ENCODE peak calls at places on chromosome 2, in seven cellular contexts. S, D, Y, N, R, G and B are unnamed samples.

GRCh38 chr2:223950448-223951347 is 5.6 kb upstream of the WDFY1 start:
- DNase-seq in D (no peak), N (no peak), Y (no peak), G (no peak), R (no peak), S (no peak), B (no peak)

GRCh38 chr2:237213325-237214040 is 127.8 kb downstream of the COPS8 start:
- DNase-seq in N (peak), D (no peak), G (no peak), S (peak), R (peak), Y (no peak), B (no peak)

GRCh38 chr2:182852090-182852489 is 14.3 kb downstream of the FRZB start:
- DNase-seq in D (no peak), S (no peak), R (no peak), N (no peak), Y (peak), G (peak), B (no peak)

GRCh38 chr2:42927334-42928160 is 135.2 kb upstream of the HAAO start:
- DNase-seq in S (peak), R (no peak), N (no peak), Y (no peak), G (peak), D (no peak), B (no peak)

GRCh38 chr2:217254111-217254510 is 394.2 kb upstream of the TNP1 start:
- DNase-seq in N (no peak), Y (no peak), S (no peak), R (no peak), G (no peak), D (no peak), B (no peak)

GRCh38 chr2:152384992-152385391 is 50.0 kb downstream of the FMNL2 start:
- DNase-seq in G (no peak), D (no peak), R (no peak), Y (no peak), S (no peak), N (no peak), B (no peak)

GRCh38 chr2:225735844-225736243 is 336.3 kb downstream of the NYAP2 start:
- DNase-seq in D (no peak), Y (no peak), S (no peak), N (no peak), G (no peak), R (no peak), B (no peak)

GRCh38 chr2:155377178-155377780 is 678.8 kb downstream of the KCNJ3 start:
- DNase-seq in N (no peak), S (no peak), R (no peak), Y (no peak), G (peak), D (no peak), B (no peak)

GRCh38 chr2:29810956-29811355 is 110.4 kb downstream of the ALK start:
- DNase-seq in D (no peak), Y (no peak), S (no peak), G (no peak), N (no peak), R (no peak), B (no peak)

GRCh38 chr2:122491011-122491410 is 735.6 kb downstream of the TSN start:
- DNase-seq in D (no peak), N (no peak), G (no peak), S (no peak), Y (no peak), R (no peak), B (no peak)

GRCh38 chr2:189104926-189105325 is 74.6 kb downstream of the COL5A2 start:
- DNase-seq in R (no peak), N (no peak), S (no peak), G (no peak), Y (no peak), D (no peak), B (no peak)

GRCh38 chr2:169002151-169002738 is 28.9 kb downstream of the ABCB11 start:
- DNase-seq in S (no peak), G (no peak), R (no peak), D (no peak), Y (no peak), N (no peak), B (no peak)

GRCh38 chr2:162257416-162257815 is 14.2 kb upstream of the FAP start:
- DNase-seq in D (no peak), Y (no peak), R (no peak), G (no peak), N (no peak), S (no peak), B (no peak)

GRCh38 chr2:4502230-4502843 is 799.0 kb downstream of the DCDC2C start:
- DNase-seq in S (no peak), D (no peak), Y (no peak), G (no peak), N (no peak), R (no peak), B (no peak)

GRCh38 chr2:54809814-54810213 is 86.4 kb downstream of the EML6 start:
- DNase-seq in G (no peak), S (no peak), R (no peak), Y (no peak), D (no peak), N (no peak), B (no peak)

GRCh38 chr2:168456526-168457176 is 579 bp downstream of the CERS6 start:
- DNase-seq in D (peak), G (peak), N (no peak), R (peak), S (peak), Y (peak), B (no peak)

GRCh38 chr2:98128556-98129109 is 41.7 kb downstream of the VWA3B start:
- DNase-seq in G (no peak), Y (no peak), R (no peak), N (no peak), S (no peak), D (no peak), B (no peak)

GRCh38 chr2:128788636-128789220 is 470.1 kb upstream of the HS6ST1 start:
- DNase-seq in D (no peak), R (peak), Y (no peak), G (no peak), N (no peak), S (no peak), B (no peak)

GRCh38 chr2:74984017-74984416 is 25.6 kb downstream of the POLE4 start:
- DNase-seq in G (no peak), D (no peak), R (no peak), S (no peak), N (no peak), Y (no peak), B (no peak)

GRCh38 chr2:14524041-14524802 is 108.3 kb upstream of the LRATD1 start:
- DNase-seq in R (no peak), S (no peak), Y (no peak), G (no peak), D (no peak), N (no peak), B (no peak)

GRCh38 chr2:64094663-64095382 is 49.4 kb downstream of the PELI1 start:
- DNase-seq in Y (no peak), G (no peak), R (no peak), N (no peak), S (no peak), D (no peak), B (no peak)